ENCODE peak calls at places on chromosomes 4 and X, in five cellular contexts. One of them, this sample, is unnamed. For H3K27me3, the result is how much of the 10 kb centered on the place peaks cover.

GRCh38 chr4:102318526-102318925 is 26.8 kb downstream of the SLC39A8 start:
- DNase-seq in heart left ventricle: no peak
- DNase-seq in H7: no peak
- DNase-seq in heart right ventricle: no peak
- DNase-seq in aorta: no peak
- DNase-seq in this sample: no peak

GRCh38 chr4:104592894-104593470 is 98.3 kb upstream of the CXXC4 start:
- DNase-seq in heart left ventricle: no peak
- DNase-seq in H7: no peak
- DNase-seq in heart right ventricle: no peak
- DNase-seq in aorta: no peak
- DNase-seq in this sample: no peak

GRCh38 chrX:12949927-12950656 is 24.8 kb upstream of the TMSB4X start:
- DNase-seq in heart left ventricle: peak
- DNase-seq in H7: no peak
- DNase-seq in heart right ventricle: peak
- DNase-seq in aorta: peak
- DNase-seq in this sample: peak

GRCh38 chrX:34927866-34928265 is 14.7 kb upstream of the FAM47B start:
- DNase-seq in heart left ventricle: no peak
- DNase-seq in H7: no peak
- DNase-seq in heart right ventricle: no peak
- DNase-seq in aorta: no peak
- DNase-seq in this sample: no peak

GRCh38 chrX:30488092-30488491 is 89.5 kb downstream of the TASL start:
- DNase-seq in heart left ventricle: no peak
- DNase-seq in H7: peak
- DNase-seq in heart right ventricle: no peak
- DNase-seq in aorta: no peak
- DNase-seq in this sample: no peak

GRCh38 chr4:154120277-154120676 is 331.4 kb upstream of the SFRP2 start:
- DNase-seq in heart left ventricle: no peak
- DNase-seq in H7: no peak
- DNase-seq in heart right ventricle: no peak
- DNase-seq in aorta: no peak
- DNase-seq in this sample: no peak

GRCh38 chr4:76977731-76978350 is 28.3 kb downstream of the SEPTIN11 start:
- DNase-seq in heart left ventricle: no peak
- DNase-seq in H7: no peak
- DNase-seq in heart right ventricle: no peak
- DNase-seq in aorta: no peak
- DNase-seq in this sample: no peak

GRCh38 chrX:13101439-13102139 is 57.2 kb upstream of the FAM9C start:
- DNase-seq in heart left ventricle: peak
- DNase-seq in H7: no peak
- DNase-seq in heart right ventricle: peak
- DNase-seq in aorta: no peak
- DNase-seq in this sample: peak

GRCh38 chr4:111268769-111269414 is 646.0 kb upstream of the PITX2 start:
- DNase-seq in heart left ventricle: no peak
- DNase-seq in H7: no peak
- DNase-seq in heart right ventricle: no peak
- DNase-seq in aorta: no peak
- DNase-seq in this sample: no peak

GRCh38 chr4:168421671-168422070 is 58.6 kb downstream of the DDX60L start:
- DNase-seq in heart left ventricle: no peak
- DNase-seq in H7: no peak
- DNase-seq in heart right ventricle: no peak
- DNase-seq in aorta: no peak
- DNase-seq in this sample: no peak

GRCh38 chr4:48680848-48681568 is 99.1 kb downstream of the FRYL start:
- DNase-seq in heart left ventricle: no peak
- DNase-seq in H7: no peak
- DNase-seq in heart right ventricle: no peak
- DNase-seq in aorta: no peak
- DNase-seq in this sample: no peak

GRCh38 chr4:79141530-79141929 is 184.3 kb downstream of the NAA11 start:
- DNase-seq in heart left ventricle: no peak
- DNase-seq in H7: peak
- DNase-seq in heart right ventricle: no peak
- DNase-seq in aorta: no peak
- DNase-seq in this sample: no peak

GRCh38 chrX:110992611-110993010 is 103.4 kb upstream of the PAK3 start:
- DNase-seq in heart left ventricle: no peak
- DNase-seq in H7: peak
- DNase-seq in heart right ventricle: no peak
- DNase-seq in aorta: no peak
- DNase-seq in this sample: no peak

GRCh38 chr4:147175460-147176025 is 229.9 kb upstream of the TTC29 start:
- DNase-seq in heart left ventricle: no peak
- DNase-seq in H7: no peak
- DNase-seq in heart right ventricle: no peak
- DNase-seq in aorta: no peak
- DNase-seq in this sample: no peak

GRCh38 chr4:7861440-7861881 is 78.2 kb downstream of the AFAP1 start:
- DNase-seq in heart left ventricle: no peak
- DNase-seq in H7: peak
- DNase-seq in heart right ventricle: no peak
- DNase-seq in aorta: no peak
- DNase-seq in this sample: peak

GRCh38 chr4:85707591-85707990 is 232.6 kb downstream of the ARHGAP24 start:
- DNase-seq in heart left ventricle: no peak
- DNase-seq in H7: no peak
- DNase-seq in heart right ventricle: no peak
- DNase-seq in aorta: no peak
- DNase-seq in this sample: no peak
- H3K4me3 ChIP-seq in heart left ventricle: peak
- H3K4me3 ChIP-seq in H7: no peak
- H3K4me3 ChIP-seq in heart right ventricle: no peak
- H3K4me3 ChIP-seq in aorta: no peak
- H3K4me3 ChIP-seq in this sample: no peak

GRCh38 chr4:149280886-149281285 is 534.8 kb downstream of the IQCM start:
- DNase-seq in heart left ventricle: no peak
- DNase-seq in H7: no peak
- DNase-seq in heart right ventricle: no peak
- DNase-seq in aorta: no peak
- DNase-seq in this sample: no peak
- H3K27me3 ChIP-seq in heart left ventricle: under half
- H3K27me3 ChIP-seq in H7: under half
- H3K27me3 ChIP-seq in heart right ventricle: under half
- H3K27me3 ChIP-seq in aorta: under half
- H3K27me3 ChIP-seq in this sample: under half

GRCh38 chrX:134547047-134547679 is 87.2 kb downstream of the HPRT1 start:
- DNase-seq in heart left ventricle: no peak
- DNase-seq in H7: no peak
- DNase-seq in heart right ventricle: no peak
- DNase-seq in aorta: no peak
- DNase-seq in this sample: no peak

GRCh38 chrX:134544614-134545255 is 84.8 kb downstream of the HPRT1 start:
- DNase-seq in heart left ventricle: no peak
- DNase-seq in H7: peak
- DNase-seq in heart right ventricle: no peak
- DNase-seq in aorta: no peak
- DNase-seq in this sample: peak

GRCh38 chrX:134545524-134545923 is 85.6 kb downstream of the HPRT1 start:
- DNase-seq in heart left ventricle: no peak
- DNase-seq in H7: peak
- DNase-seq in heart right ventricle: no peak
- DNase-seq in aorta: no peak
- DNase-seq in this sample: no peak

GRCh38 chrX:134544189-134544588 is 84.2 kb downstream of the HPRT1 start:
- DNase-seq in heart left ventricle: no peak
- DNase-seq in H7: no peak
- DNase-seq in heart right ventricle: no peak
- DNase-seq in aorta: no peak
- DNase-seq in this sample: no peak

GRCh38 chrX:134546187-134546586 is 86.2 kb downstream of the HPRT1 start:
- DNase-seq in heart left ventricle: no peak
- DNase-seq in H7: peak
- DNase-seq in heart right ventricle: no peak
- DNase-seq in aorta: no peak
- DNase-seq in this sample: no peak
- H3K4me3 ChIP-seq in heart left ventricle: no peak
- H3K4me3 ChIP-seq in H7: peak
- H3K4me3 ChIP-seq in heart right ventricle: no peak
- H3K4me3 ChIP-seq in aorta: no peak
- H3K4me3 ChIP-seq in this sample: no peak

DNA sequence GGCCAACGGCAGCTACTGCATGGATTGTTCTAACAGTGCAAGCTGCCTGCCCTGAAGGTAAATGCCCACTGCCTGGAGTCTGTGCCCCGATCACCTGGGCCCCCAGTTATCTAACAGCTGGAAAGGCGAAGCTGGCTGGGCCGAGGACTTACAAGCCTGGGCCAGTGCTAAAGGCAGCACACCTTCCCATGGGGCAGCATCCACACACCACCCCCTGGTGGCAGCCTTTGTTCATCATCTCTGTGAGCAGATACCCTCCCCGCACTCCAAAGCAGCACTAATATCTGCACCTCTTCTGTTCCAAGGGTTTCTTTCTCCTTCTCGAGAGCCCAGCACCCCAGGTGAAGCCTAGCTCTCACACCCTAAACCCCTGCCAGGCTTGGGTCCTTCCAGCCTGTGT is 7.6 kb downstream of the SLC2A9 start:
- DNase-seq in heart left ventricle: peak
- DNase-seq in H7: peak
- DNase-seq in heart right ventricle: peak
- DNase-seq in aorta: no peak
- DNase-seq in this sample: no peak
- H3K27me3 ChIP-seq in heart left ventricle: under half
- H3K27me3 ChIP-seq in H7: under half
- H3K27me3 ChIP-seq in heart right ventricle: under half
- H3K27me3 ChIP-seq in aorta: under half
- H3K27me3 ChIP-seq in this sample: under half

GRCh38 chr4:1723131-1723801 is 1.9 kb downstream of the TACC3 start:
- DNase-seq in heart left ventricle: no peak
- DNase-seq in H7: peak
- DNase-seq in heart right ventricle: no peak
- DNase-seq in aorta: peak
- DNase-seq in this sample: no peak

GRCh38 chr4:1721666-1722550 is 587 bp downstream of the TACC3 start:
- DNase-seq in heart left ventricle: no peak
- DNase-seq in H7: peak
- DNase-seq in heart right ventricle: no peak
- DNase-seq in aorta: peak
- DNase-seq in this sample: peak

GRCh38 chr4:1720163-1720983 is 750 bp downstream of the TMEM129 start:
- DNase-seq in heart left ventricle: peak
- DNase-seq in H7: peak
- DNase-seq in heart right ventricle: no peak
- DNase-seq in aorta: peak
- DNase-seq in this sample: peak

GRCh38 chr4:1721003-1721665 is at the start of the genes TACC3 and TMEM129:
- DNase-seq in heart left ventricle: peak
- DNase-seq in H7: peak
- DNase-seq in heart right ventricle: peak
- DNase-seq in aorta: peak
- DNase-seq in this sample: peak

GRCh38 chr4:1722551-1723071 is 1.3 kb downstream of the TACC3 start:
- DNase-seq in heart left ventricle: no peak
- DNase-seq in H7: peak
- DNase-seq in heart right ventricle: no peak
- DNase-seq in aorta: peak
- DNase-seq in this sample: peak
- H3K4me3 ChIP-seq in heart left ventricle: peak
- H3K4me3 ChIP-seq in H7: peak
- H3K4me3 ChIP-seq in heart right ventricle: no peak
- H3K4me3 ChIP-seq in aorta: no peak
- H3K4me3 ChIP-seq in this sample: no peak